ENCODE peak calls at places on chromosome 16, in four cellular contexts. B is body of pancreas; G is iPS DF 19.7; U is stimulated activated CD8-positive, alpha-beta memory T cell treated with anti-CD3 and anti-CD28 coated beads, Interleukin-12 subunit alpha, Interleukin-12 subunit beta, amount 100 ng/mL, for 4 hours. H is an unnamed sample.

GRCh38 chr16:65116818-65117430 is 4.9 kb downstream of the CDH11 start:
- DNase-seq in B (no peak), G (no peak), U (no peak), H (no peak)

GRCh38 chr16:88703486-88704309 is 2.5 kb downstream of the RNF166 start:
- DNase-seq in B (no peak), G (no peak), U (peak; percentile 69), H (peak; percentile 70)

GRCh38 chr16:67228034-67228785 is 1.3 kb downstream of the TMEM208 start:
- DNase-seq in B (no peak), G (no peak), U (no peak), H (no peak)

GRCh38 chr16:15856901-15857778 is at the start of gene MYH11:
- DNase-seq in B (no peak), G (no peak), U (no peak), H (no peak)

GRCh38 chr16:86566601-86566965 is at the start of gene FOXC2:
- DNase-seq in B (peak; percentile 63), G (no peak), U (no peak), H (no peak)

GRCh38 chr16:71628810-71629209 is 2.8 kb downstream of the MARVELD3 start:
- DNase-seq in B (peak; percentile 19), G (no peak), U (no peak), H (no peak)

GRCh38 chr16:46884513-46885293 is 541 bp downstream of the GPT2 start:
- DNase-seq in B (peak; percentile 67), G (no peak), U (no peak), H (no peak)

GRCh38 chr16:660459-661183 is 7.3 kb upstream of the RHOT2 start:
- DNase-seq in B (peak; percentile 99), G (no peak), U (no peak), H (peak; percentile 56)

GRCh38 chr16:81921873-81922584 is 89.2 kb downstream of the SDR42E1 start:
- DNase-seq in B (no peak), G (no peak), U (no peak), H (no peak)

GRCh38 chr16:14337303-14338191 is 266.4 kb downstream of the MRTFB start:
- DNase-seq in B (peak; percentile 39), G (no peak), U (no peak), H (no peak)

GRCh38 chr16:48126801-48127644 is 28.8 kb downstream of the ABCC12 start:
- DNase-seq in B (peak; percentile 68), G (no peak), U (no peak), H (no peak)

GRCh38 chr16:57266531-57267268 is 17.8 kb downstream of the PLLP start:
- DNase-seq in B (peak; percentile 59), G (no peak), U (no peak), H (no peak)

GRCh38 chr16:72552675-72553074 is 380.7 kb upstream of the PMFBP1 start:
- DNase-seq in B (no peak), G (no peak), U (no peak), H (no peak)

GRCh38 chr16:3548445-3548844 is 28.8 kb downstream of the NLRC3 start:
- DNase-seq in B (no peak), G (no peak), U (no peak), H (no peak)

GRCh38 chr16:47073223-47074155 is 70.3 kb downstream of the NETO2 start:
- DNase-seq in B (no peak), G (no peak), U (no peak), H (no peak)

GRCh38 chr16:67939507-67940435 is 3.1 kb upstream of the PSMB10 start:
- DNase-seq in B (peak; percentile 68), G (no peak), U (no peak), H (no peak)

GRCh38 chr16:27779719-27780161 is 229.8 kb downstream of the KATNIP start:
- DNase-seq in B (no peak), G (peak; percentile 7), U (no peak), H (no peak)

GRCh38 chr16:27994686-27995085 is 68.8 kb downstream of the GSG1L start:
- DNase-seq in B (no peak), G (no peak), U (no peak), H (no peak)

GRCh38 chr16:11655655-11656054 is 12.6 kb upstream of the SNN start:
- DNase-seq in B (no peak), G (no peak), U (no peak), H (no peak)

GRCh38 chr16:74035816-74036215 is 260.8 kb upstream of the PSMD7 start:
- DNase-seq in B (no peak), G (no peak), U (no peak), H (no peak)

GRCh38 chr16:72673118-72673517 is 374.8 kb downstream of the ZFHX3 start:
- DNase-seq in B (no peak), G (no peak), U (no peak), H (no peak)

GRCh38 chr16:48164907-48165715 is 9.3 kb upstream of the ABCC12 start:
- DNase-seq in B (peak; percentile 73), G (no peak), U (peak; percentile 38), H (peak; percentile 36)

GRCh38 chr16:79805621-79806020 is 205.1 kb upstream of the MAF start:
- DNase-seq in B (no peak), G (peak; percentile 50), U (no peak), H (no peak)

GRCh38 chr16:85174871-85175723 is 62.8 kb upstream of the CIBAR2 start:
- DNase-seq in B (no peak), G (no peak), U (no peak), H (no peak)

GRCh38 chr16:16150117-16150877 is 73.0 kb downstream of the ABCC6 start:
- DNase-seq in B (peak; percentile 87), G (no peak), U (no peak), H (no peak)

GRCh38 chr16:5010576-5011329 is 23.0 kb downstream of the NAGPA start:
- DNase-seq in B (no peak), G (no peak), U (no peak), H (no peak)

GRCh38 chr16:82456683-82457082 is 170.1 kb upstream of the CDH13 start:
- DNase-seq in B (peak; percentile 61), G (no peak), U (no peak), H (no peak)

H was measured in effector memory CD4-positive, alpha-beta T cell.